ENCODE peak calls at places on chromosomes 5 and 9, in eight cellular contexts. One of them, this sample, is unnamed. For H3K9me3, the result is how much of the 10 kb centered on the place peaks cover.

GRCh38 chr9:81317939-81318338 is 371.4 kb downstream of the TLE1 start:
- DNase-seq in tibial artery: no peak
- DNase-seq in adrenal gland: no peak
- DNase-seq in gastrocnemius medialis: no peak
- DNase-seq in CD8-positive, alpha-beta T cell: no peak
- DNase-seq in A549: no peak
- DNase-seq in A673: no peak
- DNase-seq in cardiac muscle cell: no peak
- DNase-seq in this sample: no peak

GRCh38 chr9:98402272-98402840 is 146.9 kb upstream of the TBC1D2 start:
- DNase-seq in tibial artery: no peak
- DNase-seq in adrenal gland: no peak
- DNase-seq in gastrocnemius medialis: no peak
- DNase-seq in CD8-positive, alpha-beta T cell: no peak
- DNase-seq in A549: no peak
- DNase-seq in A673: no peak
- DNase-seq in cardiac muscle cell: no peak
- DNase-seq in this sample: no peak

GRCh38 chr9:128481561-128481960 is 23.0 kb upstream of the GLE1 start:
- DNase-seq in tibial artery: no peak
- DNase-seq in adrenal gland: no peak
- DNase-seq in gastrocnemius medialis: no peak
- DNase-seq in CD8-positive, alpha-beta T cell: no peak
- DNase-seq in A549: no peak
- DNase-seq in A673: no peak
- DNase-seq in cardiac muscle cell: no peak
- DNase-seq in this sample: no peak

GRCh38 chr9:127742435-127743088 is 7.5 kb upstream of the TOR2A start:
- DNase-seq in tibial artery: no peak
- DNase-seq in adrenal gland: peak
- DNase-seq in gastrocnemius medialis: peak
- DNase-seq in CD8-positive, alpha-beta T cell: no peak
- DNase-seq in A549: peak
- DNase-seq in A673: peak
- DNase-seq in cardiac muscle cell: peak
- DNase-seq in this sample: no peak

GRCh38 chr5:175689147-175689991 is 31.5 kb downstream of the HRH2 start:
- DNase-seq in tibial artery: peak
- DNase-seq in adrenal gland: no peak
- DNase-seq in gastrocnemius medialis: peak
- DNase-seq in CD8-positive, alpha-beta T cell: no peak
- DNase-seq in A549: no peak
- DNase-seq in A673: no peak
- DNase-seq in cardiac muscle cell: no peak
- DNase-seq in this sample: peak

GRCh38 chr9:76699966-76700365 is 64.3 kb upstream of the PCA3 start:
- DNase-seq in tibial artery: no peak
- DNase-seq in adrenal gland: no peak
- DNase-seq in gastrocnemius medialis: no peak
- DNase-seq in CD8-positive, alpha-beta T cell: no peak
- DNase-seq in A549: no peak
- DNase-seq in A673: no peak
- DNase-seq in cardiac muscle cell: no peak
- DNase-seq in this sample: no peak

GRCh38 chr9:128992995-128993394 is 35.1 kb downstream of the SH3GLB2 start:
- DNase-seq in tibial artery: no peak
- DNase-seq in adrenal gland: peak
- DNase-seq in gastrocnemius medialis: no peak
- DNase-seq in CD8-positive, alpha-beta T cell: no peak
- DNase-seq in A549: no peak
- DNase-seq in A673: no peak
- DNase-seq in cardiac muscle cell: peak
- DNase-seq in this sample: no peak

GRCh38 chr9:121156263-121156731 is 45.4 kb downstream of the RAB14 start:
- DNase-seq in tibial artery: no peak
- DNase-seq in adrenal gland: no peak
- DNase-seq in gastrocnemius medialis: no peak
- DNase-seq in CD8-positive, alpha-beta T cell: no peak
- DNase-seq in A549: no peak
- DNase-seq in A673: no peak
- DNase-seq in cardiac muscle cell: no peak
- DNase-seq in this sample: no peak

GRCh38 chr5:175738595-175739133 is 80.8 kb downstream of the HRH2 start:
- DNase-seq in tibial artery: no peak
- DNase-seq in adrenal gland: no peak
- DNase-seq in gastrocnemius medialis: no peak
- DNase-seq in CD8-positive, alpha-beta T cell: no peak
- DNase-seq in A549: no peak
- DNase-seq in A673: no peak
- DNase-seq in cardiac muscle cell: no peak
- DNase-seq in this sample: no peak

GRCh38 chr5:141383345-141383744 is 803 bp downstream of the PCDHGA7 start:
- DNase-seq in tibial artery: no peak
- DNase-seq in adrenal gland: no peak
- DNase-seq in gastrocnemius medialis: no peak
- DNase-seq in CD8-positive, alpha-beta T cell: no peak
- DNase-seq in A549: peak
- DNase-seq in A673: no peak
- DNase-seq in cardiac muscle cell: no peak
- DNase-seq in this sample: no peak

GRCh38 chr5:6551287-6551954 is 81.4 kb downstream of the NSUN2 start:
- DNase-seq in tibial artery: no peak
- DNase-seq in adrenal gland: no peak
- DNase-seq in gastrocnemius medialis: peak
- DNase-seq in CD8-positive, alpha-beta T cell: no peak
- DNase-seq in A549: no peak
- DNase-seq in A673: no peak
- DNase-seq in cardiac muscle cell: no peak
- DNase-seq in this sample: no peak

GRCh38 chr5:171428849-171429542 is 9.5 kb downstream of the FGF18 start:
- DNase-seq in tibial artery: peak
- DNase-seq in adrenal gland: no peak
- DNase-seq in gastrocnemius medialis: no peak
- DNase-seq in CD8-positive, alpha-beta T cell: no peak
- DNase-seq in A549: no peak
- DNase-seq in A673: no peak
- DNase-seq in cardiac muscle cell: no peak
- DNase-seq in this sample: no peak

GRCh38 chr5:72268753-72269410 is 51.2 kb downstream of the MRPS27 start:
- DNase-seq in tibial artery: peak
- DNase-seq in adrenal gland: no peak
- DNase-seq in gastrocnemius medialis: no peak
- DNase-seq in CD8-positive, alpha-beta T cell: peak
- DNase-seq in A549: no peak
- DNase-seq in A673: peak
- DNase-seq in cardiac muscle cell: peak
- DNase-seq in this sample: no peak

GRCh38 chr5:151799407-151799806 is 27.7 kb downstream of the G3BP1 start:
- DNase-seq in tibial artery: no peak
- DNase-seq in adrenal gland: no peak
- DNase-seq in gastrocnemius medialis: no peak
- DNase-seq in CD8-positive, alpha-beta T cell: no peak
- DNase-seq in A549: no peak
- DNase-seq in A673: no peak
- DNase-seq in cardiac muscle cell: no peak
- DNase-seq in this sample: no peak

GRCh38 chr5:180253036-180253824 is 38.7 kb downstream of the MAPK9 start:
- DNase-seq in tibial artery: no peak
- DNase-seq in adrenal gland: no peak
- DNase-seq in gastrocnemius medialis: no peak
- DNase-seq in CD8-positive, alpha-beta T cell: no peak
- DNase-seq in A549: no peak
- DNase-seq in A673: no peak
- DNase-seq in cardiac muscle cell: no peak
- DNase-seq in this sample: no peak

GRCh38 chr5:180251887-180252286 is 40.0 kb downstream of the MAPK9 start:
- DNase-seq in tibial artery: no peak
- DNase-seq in adrenal gland: no peak
- DNase-seq in gastrocnemius medialis: no peak
- DNase-seq in CD8-positive, alpha-beta T cell: no peak
- DNase-seq in A549: no peak
- DNase-seq in A673: no peak
- DNase-seq in cardiac muscle cell: no peak
- DNase-seq in this sample: no peak

GRCh38 chr5:180250329-180250728 is 41.3 kb upstream of the RASGEF1C start:
- DNase-seq in tibial artery: no peak
- DNase-seq in adrenal gland: no peak
- DNase-seq in gastrocnemius medialis: no peak
- DNase-seq in CD8-positive, alpha-beta T cell: no peak
- DNase-seq in A549: no peak
- DNase-seq in A673: no peak
- DNase-seq in cardiac muscle cell: no peak
- DNase-seq in this sample: no peak

GRCh38 chr5:180251141-180251540 is 40.7 kb downstream of the MAPK9 start:
- DNase-seq in tibial artery: no peak
- DNase-seq in adrenal gland: no peak
- DNase-seq in gastrocnemius medialis: no peak
- DNase-seq in CD8-positive, alpha-beta T cell: no peak
- DNase-seq in A549: no peak
- DNase-seq in A673: no peak
- DNase-seq in cardiac muscle cell: no peak
- DNase-seq in this sample: no peak
- H3K9me3 ChIP-seq in tibial artery: under half
- H3K9me3 ChIP-seq in adrenal gland: half or more
- H3K9me3 ChIP-seq in gastrocnemius medialis: under half
- H3K9me3 ChIP-seq in CD8-positive, alpha-beta T cell: under half
- H3K9me3 ChIP-seq in A549: half or more
- H3K9me3 ChIP-seq in A673: under half
- H3K9me3 ChIP-seq in cardiac muscle cell: under half
- H3K9me3 ChIP-seq in this sample: half or more

GRCh38 chr9:135471751-135472640 is 7.6 kb upstream of the PPP1R26 start:
- DNase-seq in tibial artery: no peak
- DNase-seq in adrenal gland: no peak
- DNase-seq in gastrocnemius medialis: no peak
- DNase-seq in CD8-positive, alpha-beta T cell: no peak
- DNase-seq in A549: no peak
- DNase-seq in A673: no peak
- DNase-seq in cardiac muscle cell: peak
- DNase-seq in this sample: no peak
- H3K27ac ChIP-seq in tibial artery: no peak
- H3K27ac ChIP-seq in adrenal gland: no peak
- H3K27ac ChIP-seq in gastrocnemius medialis: no peak
- H3K27ac ChIP-seq in CD8-positive, alpha-beta T cell: no peak
- H3K27ac ChIP-seq in A549: no peak
- H3K27ac ChIP-seq in A673: no peak
- H3K27ac ChIP-seq in cardiac muscle cell: peak
- H3K27ac ChIP-seq in this sample: no peak

GRCh38 chr9:29129763-29130162 is 1556.5 kb upstream of the C9orf72 start:
- DNase-seq in tibial artery: no peak
- DNase-seq in adrenal gland: no peak
- DNase-seq in gastrocnemius medialis: no peak
- DNase-seq in CD8-positive, alpha-beta T cell: no peak
- DNase-seq in A549: no peak
- DNase-seq in A673: no peak
- DNase-seq in cardiac muscle cell: no peak
- DNase-seq in this sample: no peak

GRCh38 chr9:29126783-29127182 is 1553.5 kb upstream of the C9orf72 start:
- DNase-seq in tibial artery: no peak
- DNase-seq in adrenal gland: no peak
- DNase-seq in gastrocnemius medialis: no peak
- DNase-seq in CD8-positive, alpha-beta T cell: no peak
- DNase-seq in A549: no peak
- DNase-seq in A673: no peak
- DNase-seq in cardiac muscle cell: no peak
- DNase-seq in this sample: no peak
- H3K9me3 ChIP-seq in tibial artery: under half
- H3K9me3 ChIP-seq in adrenal gland: under half
- H3K9me3 ChIP-seq in gastrocnemius medialis: under half
- H3K9me3 ChIP-seq in CD8-positive, alpha-beta T cell: under half
- H3K9me3 ChIP-seq in A549: under half
- H3K9me3 ChIP-seq in A673: under half
- H3K9me3 ChIP-seq in cardiac muscle cell: under half
- H3K9me3 ChIP-seq in this sample: under half

GRCh38 chr5:67774796-67775195 is 440.8 kb upstream of the PIK3R1 start:
- DNase-seq in tibial artery: no peak
- DNase-seq in adrenal gland: no peak
- DNase-seq in gastrocnemius medialis: no peak
- DNase-seq in CD8-positive, alpha-beta T cell: no peak
- DNase-seq in A549: no peak
- DNase-seq in A673: no peak
- DNase-seq in cardiac muscle cell: no peak
- DNase-seq in this sample: no peak

GRCh38 chr5:67771221-67771620 is 444.3 kb upstream of the PIK3R1 start:
- DNase-seq in tibial artery: no peak
- DNase-seq in adrenal gland: no peak
- DNase-seq in gastrocnemius medialis: no peak
- DNase-seq in CD8-positive, alpha-beta T cell: no peak
- DNase-seq in A549: no peak
- DNase-seq in A673: no peak
- DNase-seq in cardiac muscle cell: no peak
- DNase-seq in this sample: no peak

GRCh38 chr5:67771791-67772190 is 443.8 kb upstream of the PIK3R1 start:
- DNase-seq in tibial artery: no peak
- DNase-seq in adrenal gland: no peak
- DNase-seq in gastrocnemius medialis: peak
- DNase-seq in CD8-positive, alpha-beta T cell: no peak
- DNase-seq in A549: no peak
- DNase-seq in A673: no peak
- DNase-seq in cardiac muscle cell: no peak
- DNase-seq in this sample: no peak

GRCh38 chr5:67773439-67773988 is 442.0 kb upstream of the PIK3R1 start:
- DNase-seq in tibial artery: no peak
- DNase-seq in adrenal gland: no peak
- DNase-seq in gastrocnemius medialis: no peak
- DNase-seq in CD8-positive, alpha-beta T cell: no peak
- DNase-seq in A549: no peak
- DNase-seq in A673: peak
- DNase-seq in cardiac muscle cell: no peak
- DNase-seq in this sample: peak

GRCh38 chr5:67774153-67774552 is 441.4 kb upstream of the PIK3R1 start:
- DNase-seq in tibial artery: peak
- DNase-seq in adrenal gland: no peak
- DNase-seq in gastrocnemius medialis: no peak
- DNase-seq in CD8-positive, alpha-beta T cell: no peak
- DNase-seq in A549: no peak
- DNase-seq in A673: no peak
- DNase-seq in cardiac muscle cell: no peak
- DNase-seq in this sample: no peak
- H3K27ac ChIP-seq in tibial artery: peak
- H3K27ac ChIP-seq in adrenal gland: no peak
- H3K27ac ChIP-seq in gastrocnemius medialis: peak
- H3K27ac ChIP-seq in CD8-positive, alpha-beta T cell: no peak
- H3K27ac ChIP-seq in A549: no peak
- H3K27ac ChIP-seq in A673: no peak
- H3K27ac ChIP-seq in cardiac muscle cell: no peak
- H3K27ac ChIP-seq in this sample: no peak

DNA sequence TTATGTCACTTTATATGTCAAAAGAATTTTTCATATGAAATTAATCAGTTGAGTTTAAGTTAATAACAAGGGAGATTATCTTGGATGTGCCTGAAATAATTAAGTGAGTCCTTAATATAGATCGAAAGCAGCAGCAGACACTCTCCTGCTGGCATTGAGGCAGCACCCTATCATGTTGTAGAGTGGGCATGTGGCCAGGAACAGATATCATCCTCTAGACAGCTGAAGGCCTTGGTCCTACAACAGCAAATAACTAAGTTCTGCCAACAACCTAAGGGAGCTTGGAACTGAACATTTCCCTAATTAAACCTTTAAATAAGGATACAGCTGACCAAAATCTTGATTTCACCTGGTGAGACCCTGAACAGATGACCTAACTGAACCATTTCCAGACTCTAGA is 25.8 kb upstream of the UGT3A1 start:
- DNase-seq in tibial artery: no peak
- DNase-seq in adrenal gland: no peak
- DNase-seq in gastrocnemius medialis: peak
- DNase-seq in CD8-positive, alpha-beta T cell: no peak
- DNase-seq in A549: no peak
- DNase-seq in A673: no peak
- DNase-seq in cardiac muscle cell: no peak
- DNase-seq in this sample: no peak
- H3K9me3 ChIP-seq in tibial artery: under half
- H3K9me3 ChIP-seq in adrenal gland: under half
- H3K9me3 ChIP-seq in gastrocnemius medialis: under half
- H3K9me3 ChIP-seq in CD8-positive, alpha-beta T cell: under half
- H3K9me3 ChIP-seq in A549: under half
- H3K9me3 ChIP-seq in A673: under half
- H3K9me3 ChIP-seq in cardiac muscle cell: under half
- H3K9me3 ChIP-seq in this sample: under half

This sample was measured in heart right ventricle.